ENCODE peak calls at places on chromosomes 1 and 21, in five cellular contexts. T is GM23338; N is CD4-positive, alpha-beta T cell; X is heart right ventricle; M is mammary epithelial cell. Z is an unnamed sample.

GRCh38 chr1:243435824-243436223 is 180.0 kb downstream of the SDCCAG8 start:
- DNase-seq in T (no peak), N (no peak), X (no peak), M (no peak), Z (no peak)

GRCh38 chr1:34806396-34806795 is 13.6 kb downstream of the GJA4 start:
- DNase-seq in T (no peak), N (no peak), X (no peak), M (peak; percentile 37), Z (no peak)

GRCh38 chr1:232493869-232494268 is 136.1 kb downstream of the SIPA1L2 start:
- DNase-seq in T (no peak), N (no peak), X (no peak), M (no peak), Z (no peak)

GRCh38 chr1:104125935-104126334 is 376.2 kb downstream of the AMY1C start:
- DNase-seq in T (no peak), N (no peak), X (no peak), M (no peak), Z (no peak)

GRCh38 chr21:25375675-25376074 is 231.6 kb downstream of the MRPL39 start:
- DNase-seq in T (no peak), N (no peak), X (no peak), M (no peak), Z (no peak)

GRCh38 chr1:106768077-106768476 is 288.4 kb upstream of the PRMT6 start:
- DNase-seq in T (no peak), N (no peak), X (no peak), M (no peak), Z (no peak)

GRCh38 chr21:36381841-36382589 is 3.2 kb upstream of the CHAF1B start:
- DNase-seq in T (no peak), N (no peak), X (no peak), M (no peak), Z (no peak)

GRCh38 chr1:93349231-93350135 is 3.8 kb downstream of the DR1 start:
- DNase-seq in T (no peak), N (no peak), X (no peak), M (peak; percentile 39), Z (no peak)

GRCh38 chr1:51301844-51302162 is 28.6 kb downstream of the TTC39A start:
- DNase-seq in T (no peak), N (no peak), X (no peak), M (no peak), Z (no peak)

GRCh38 chr1:3995141-3995780 is 95.2 kb upstream of the C1orf174 start:
- DNase-seq in T (no peak), N (no peak), X (no peak), M (no peak), Z (no peak)

GRCh38 chr1:201737350-201738060 is 91.5 kb upstream of the IPO9 start:
- DNase-seq in T (peak; percentile 80), N (no peak), X (peak; percentile 80), M (no peak), Z (no peak)

GRCh38 chr21:15219866-15220265 is 155.1 kb upstream of the NRIP1 start:
- DNase-seq in T (no peak), N (no peak), X (no peak), M (no peak), Z (no peak)

GRCh38 chr21:15222711-15223110 is 157.9 kb upstream of the NRIP1 start:
- DNase-seq in T (no peak), N (no peak), X (no peak), M (peak; percentile 35), Z (no peak)

GRCh38 chr21:15221799-15222386 is 157.1 kb upstream of the NRIP1 start:
- DNase-seq in T (peak; percentile 82), N (no peak), X (peak; percentile 68), M (peak; percentile 96), Z (no peak)

GRCh38 chr21:15227919-15228318 is 163.1 kb upstream of the NRIP1 start:
- DNase-seq in T (no peak), N (no peak), X (no peak), M (no peak), Z (no peak)

GRCh38 chr21:15224346-15225086 is 159.7 kb upstream of the NRIP1 start:
- DNase-seq in T (no peak), N (no peak), X (no peak), M (peak; percentile 99), Z (no peak)
- H3K27ac ChIP-seq in T (no peak overlapping the region), N (no peak overlapping the region), X (no peak overlapping the region), M (peak overlapping the region; percentile 87), Z (no peak overlapping the region)

DNA sequence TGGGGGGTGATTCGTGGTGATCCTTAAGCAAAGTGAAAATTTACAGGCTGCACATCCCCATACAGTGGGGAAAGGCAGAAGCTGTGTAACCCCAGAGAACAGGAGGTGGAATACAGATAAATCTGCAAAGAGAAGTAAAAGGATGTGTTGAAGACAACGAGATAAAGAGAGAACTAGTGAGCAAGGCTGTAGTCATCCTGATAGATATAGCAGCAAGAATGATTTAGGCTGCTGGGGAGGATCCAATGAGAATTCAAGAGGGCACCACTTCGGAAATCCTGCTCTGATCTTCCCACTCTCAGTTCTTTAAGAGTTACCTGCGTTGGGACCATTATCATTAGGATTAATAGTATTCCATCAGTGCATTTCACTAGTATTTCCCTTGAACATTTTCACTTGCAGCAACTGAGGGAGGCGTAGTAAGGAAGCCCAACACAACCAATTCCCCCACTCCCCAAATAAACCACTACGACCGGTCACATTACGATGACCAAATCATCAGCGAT is at the start of gene BRINP3:
- DNase-seq in T (no peak), N (no peak), X (no peak), M (no peak), Z (no peak)
- H3K27ac ChIP-seq in T (no peak within 1 kb of the TSS), N (no peak within 1 kb of the TSS), X (no peak within 1 kb of the TSS), M (no peak within 1 kb of the TSS), Z (peak within 1 kb of the TSS; percentile 32)

DNA sequence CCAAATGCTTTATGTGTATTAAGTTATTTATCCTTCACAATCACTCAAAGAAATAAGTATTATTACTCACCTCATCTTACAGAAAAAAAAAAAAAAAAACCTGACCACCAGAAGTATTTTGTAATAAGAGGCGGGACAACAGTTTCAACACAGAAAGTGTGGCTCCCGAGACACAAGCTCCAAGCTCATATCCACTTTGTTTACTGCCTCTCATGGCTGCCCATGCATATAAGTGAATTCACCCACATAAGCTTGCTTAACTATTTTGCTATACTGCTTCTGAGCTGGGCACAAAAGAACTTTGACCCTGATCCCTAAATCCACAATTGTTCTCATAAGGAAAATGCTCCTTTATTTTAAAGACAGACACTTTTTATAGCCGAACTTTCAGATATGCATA is 78.2 kb downstream of the USP1 start:
- DNase-seq in T (no peak), N (no peak), X (no peak), M (peak; percentile 19), Z (no peak)
- H3K27ac ChIP-seq in T (no peak overlapping the region), N (no peak overlapping the region), X (no peak overlapping the region), M (no peak overlapping the region), Z (no peak overlapping the region)

GRCh38 chr1:229645296-229646050 is 19.4 kb downstream of the URB2 start:
- DNase-seq in T (no peak), N (no peak), X (no peak), M (no peak), Z (no peak)
- H3K27ac ChIP-seq in T (no peak overlapping the region), N (no peak overlapping the region), X (no peak overlapping the region), M (no peak overlapping the region), Z (no peak overlapping the region)

GRCh38 chr1:10068605-10069294 is 36.0 kb downstream of the UBE4B start:
- DNase-seq in T (peak; percentile 64), N (no peak), X (no peak), M (peak; percentile 82), Z (no peak)

GRCh38 chr1:10074059-10074854 is 41.5 kb downstream of the UBE4B start:
- DNase-seq in T (no peak), N (peak; percentile 1), X (no peak), M (peak; percentile 96), Z (peak; percentile 75)

GRCh38 chr1:10074855-10075418 is 42.2 kb downstream of the UBE4B start:
- DNase-seq in T (no peak), N (no peak), X (no peak), M (peak; percentile 49), Z (no peak)

GRCh38 chr1:10070206-10070605 is 37.4 kb downstream of the UBE4B start:
- DNase-seq in T (no peak), N (no peak), X (no peak), M (no peak), Z (no peak)

GRCh38 chr1:10071640-10072039 is 38.9 kb downstream of the UBE4B start:
- DNase-seq in T (no peak), N (no peak), X (no peak), M (no peak), Z (no peak)
- H3K27ac ChIP-seq in T (no peak overlapping the region), N (no peak overlapping the region), X (no peak overlapping the region), M (no peak overlapping the region), Z (peak overlapping the region; percentile 35)

GRCh38 chr1:88661951-88662664 is 22.0 kb upstream of the PKN2 start:
- DNase-seq in T (peak; percentile 41), N (no peak), X (no peak), M (no peak), Z (no peak)
- H3K27ac ChIP-seq in T (no peak overlapping the region), N (no peak overlapping the region), X (no peak overlapping the region), M (no peak overlapping the region), Z (no peak overlapping the region)

GRCh38 chr1:227946624-227947424 is 908 bp downstream of the WNT9A start:
- DNase-seq in T (peak; percentile 89), N (peak; percentile 35), X (peak; percentile 74), M (peak; percentile 85), Z (peak; percentile 74)

GRCh38 chr1:227948493-227949260 is 945 bp upstream of the WNT9A start:
- DNase-seq in T (peak; percentile 34), N (no peak), X (no peak), M (peak; percentile 14), Z (no peak)

GRCh38 chr1:227947678-227948492 is at the start of gene WNT9A:
- DNase-seq in T (peak; percentile 79), N (no peak), X (no peak), M (peak; percentile 48), Z (no peak)

GRCh38 chr1:227945891-227946623 is 1.7 kb downstream of the WNT9A start:
- DNase-seq in T (peak; percentile 50), N (no peak), X (peak; percentile 51), M (peak; percentile 90), Z (no peak)

DNA sequence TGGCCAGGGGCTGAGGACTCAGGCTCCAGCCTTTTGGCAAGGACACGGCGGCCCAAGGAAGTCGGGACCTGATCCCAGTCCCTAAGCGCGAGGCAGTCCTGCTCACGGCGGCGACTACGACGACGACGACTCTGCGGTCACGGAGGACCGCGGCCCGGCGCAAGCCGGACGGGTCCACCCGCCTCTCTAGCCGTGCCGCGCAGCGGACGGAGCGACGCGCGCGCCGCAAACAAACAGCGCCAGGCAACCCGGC is 381 bp downstream of the WNT9A start:
- DNase-seq in T (no peak), N (no peak), X (no peak), M (peak; percentile 36), Z (no peak)
- H3K27ac ChIP-seq in T (no peak overlapping the region), N (no peak overlapping the region), X (peak overlapping the region; percentile 90), M (peak overlapping the region; percentile 29), Z (no peak overlapping the region)

DNA sequence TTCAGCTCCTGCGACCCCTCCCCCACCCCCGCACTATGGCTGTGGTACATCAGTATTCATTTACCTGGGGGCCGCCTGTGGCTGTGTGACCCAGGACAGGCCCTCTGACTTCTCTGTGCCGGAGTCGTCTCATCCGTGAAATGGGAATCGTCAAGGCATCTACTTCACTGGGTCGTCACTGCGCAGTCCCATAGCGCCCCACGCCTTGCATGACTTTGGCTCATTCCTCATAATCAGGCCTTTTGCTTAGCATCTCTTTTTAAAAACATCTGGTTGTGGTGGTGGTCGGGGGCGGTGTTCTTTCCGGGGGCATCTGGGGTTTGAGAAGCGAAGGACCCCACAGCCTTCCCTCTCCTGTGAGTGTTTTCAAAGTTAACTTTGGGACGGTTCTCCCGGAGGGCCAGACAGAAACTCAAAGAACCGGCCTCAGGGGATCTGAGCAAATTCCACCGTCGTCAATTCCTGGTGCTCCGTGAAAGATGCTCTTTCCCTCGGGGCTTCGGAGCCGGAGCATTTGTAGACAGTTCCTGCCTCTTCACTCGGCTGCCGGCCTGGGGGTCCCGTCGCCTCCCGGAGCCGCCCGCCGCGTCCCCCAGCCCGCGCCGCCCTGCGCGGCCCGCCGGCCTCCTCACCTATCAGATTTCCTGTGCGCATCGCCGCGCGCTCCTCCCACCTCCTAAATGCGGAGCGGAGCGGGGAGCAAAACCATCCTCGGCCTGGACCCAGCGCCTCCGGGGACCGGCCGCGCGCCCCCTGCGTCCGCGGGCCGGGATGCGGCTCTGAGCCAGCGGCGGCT is at the start of gene B3GALT5:
- DNase-seq in T (peak; percentile 94), N (no peak), X (no peak), M (no peak), Z (no peak)
- H3K27ac ChIP-seq in T (peak within 1 kb of the TSS; percentile 75), N (no peak within 1 kb of the TSS), X (no peak within 1 kb of the TSS), M (no peak within 1 kb of the TSS), Z (no peak within 1 kb of the TSS)